ENCODE peak calls at places on chromosome 16, in six cellular contexts. L, P, A, N, X and K are unnamed samples.

GRCh38 chr16:56109205-56109604 is 82.1 kb upstream of the GNAO1 start:
- DNase-seq in N (no peak), A (no peak), L (no peak), P (no peak), X (no peak), K (no peak)

GRCh38 chr16:48383877-48384304 is 1.3 kb downstream of the SIAH1 start:
- DNase-seq in X (no peak), A (no peak), P (peak), N (no peak), L (no peak), K (peak)

GRCh38 chr16:21076186-21076883 is 74.3 kb downstream of the DNAH3 start:
- DNase-seq in X (no peak), L (no peak), N (no peak), A (no peak), P (peak), K (no peak)

GRCh38 chr16:86854895-86855294 is 276.5 kb downstream of the FOXL1 start:
- DNase-seq in X (no peak), L (no peak), A (no peak), P (no peak), N (no peak), K (no peak)

GRCh38 chr16:73219176-73219575 is 171.2 kb upstream of the ZFHX3 start:
- DNase-seq in A (no peak), P (no peak), L (no peak), X (no peak), N (no peak), K (no peak)

GRCh38 chr16:89827383-89828198 is 684 bp upstream of the SPIRE2 start:
- DNase-seq in X (no peak), P (peak), A (peak), N (peak), L (peak), K (no peak)

GRCh38 chr16:74623214-74623842 is 16.4 kb upstream of the GLG1 start:
- DNase-seq in L (no peak), N (peak), A (peak), P (peak), X (no peak), K (no peak)

GRCh38 chr16:48210747-48211146 is 33.4 kb upstream of the LONP2 start:
- DNase-seq in X (no peak), L (no peak), P (no peak), N (no peak), A (no peak), K (no peak)

GRCh38 chr16:20851601-20852000 is 45.3 kb downstream of the REXO5 start:
- DNase-seq in P (peak), N (no peak), X (no peak), A (no peak), L (no peak), K (no peak)

GRCh38 chr16:5510819-5511370 is 413.3 kb upstream of the EEF2KMT start:
- DNase-seq in X (no peak), P (no peak), L (no peak), A (no peak), N (no peak), K (no peak)

DNA sequence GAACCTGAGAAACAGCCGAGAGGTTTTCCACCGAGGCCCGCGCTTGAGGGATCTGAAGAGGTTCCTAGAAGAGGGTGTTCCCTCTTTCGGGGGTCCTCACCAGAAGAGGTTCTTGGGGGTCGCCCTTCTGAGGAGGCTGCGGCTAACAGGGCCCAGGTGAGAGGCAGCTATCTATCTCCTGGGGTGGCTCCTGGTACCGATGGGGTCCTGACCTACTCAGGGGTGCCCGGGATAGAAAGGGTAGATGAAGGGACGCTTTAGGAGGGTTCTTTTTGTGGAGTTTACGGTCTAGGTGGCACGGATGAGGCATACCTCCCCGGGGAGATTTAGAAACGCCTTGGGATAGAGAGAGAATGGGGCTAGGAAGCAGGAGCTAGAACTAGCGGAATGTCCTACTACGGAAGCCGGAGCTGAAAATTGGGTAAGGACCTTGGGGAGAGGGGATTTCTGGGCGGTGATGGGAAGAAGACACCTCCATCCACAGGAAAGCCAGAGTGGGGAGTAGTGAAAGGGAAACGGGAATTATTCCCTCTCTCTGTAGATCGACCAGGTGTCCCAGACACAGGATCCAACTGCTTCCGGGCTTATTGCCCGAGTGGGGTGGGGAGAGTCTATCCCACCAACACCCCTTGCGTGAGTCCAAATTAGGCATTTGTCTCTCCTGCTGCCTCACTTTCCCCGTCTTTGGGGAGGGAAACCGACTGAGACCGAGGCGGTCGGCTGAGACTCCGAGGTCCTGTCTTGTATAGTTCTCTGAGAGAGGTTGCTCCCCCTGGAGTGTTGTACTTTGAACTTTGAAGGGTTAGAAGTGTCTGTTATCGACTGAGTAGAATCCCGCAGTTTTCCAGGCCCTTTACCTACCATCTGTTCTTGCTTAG is 740 bp downstream of the RSPRY1 start:
- DNase-seq in P (peak), A (peak), L (peak), X (no peak), N (peak), K (peak)
- TF ChIP-seq GABPA in P (no peak), A (no peak), L (no peak), X (no peak), N (no peak), K (no peak)

GRCh38 chr16:1580956-1581355 is 30.9 kb downstream of the IFT140 start:
- DNase-seq in A (no peak), L (no peak), N (no peak), P (no peak), X (no peak), K (no peak)

GRCh38 chr16:1580256-1580655 is 31.6 kb downstream of the IFT140 start:
- DNase-seq in X (no peak), A (no peak), P (no peak), N (no peak), L (no peak), K (peak)

GRCh38 chr16:1584926-1585487 is 26.9 kb downstream of the IFT140 start:
- DNase-seq in L (no peak), X (no peak), A (no peak), N (no peak), P (no peak), K (no peak)

GRCh38 chr16:1581804-1582203 is 30.1 kb downstream of the IFT140 start:
- DNase-seq in N (no peak), P (no peak), X (no peak), A (no peak), L (no peak), K (no peak)

GRCh38 chr16:1583180-1583579 is 28.7 kb downstream of the IFT140 start:
- DNase-seq in A (no peak), X (no peak), P (no peak), N (no peak), L (no peak), K (no peak)
- TF ChIP-seq CTCF in A (no peak), X (no peak), P (no peak), N (no peak), L (no peak), K (no peak)

GRCh38 chr16:27795992-27796614 is 246.2 kb downstream of the KATNIP start:
- DNase-seq in P (peak), A (peak), L (peak), N (no peak), X (no peak), K (peak)
- TF ChIP-seq GABPA in P (no peak), A (no peak), L (no peak), N (no peak), X (no peak), K (no peak)

GRCh38 chr16:67431805-67432476 is 1.0 kb downstream of the HSD11B2 start:
- DNase-seq in A (no peak), X (no peak), N (peak), L (no peak), P (no peak), K (no peak)

GRCh38 chr16:67430504-67431076 is 331 bp upstream of the HSD11B2 start:
- DNase-seq in A (peak), N (peak), X (no peak), L (peak), P (peak), K (no peak)

GRCh38 chr16:67429799-67430503 is 970 bp upstream of the HSD11B2 start:
- DNase-seq in N (no peak), A (no peak), L (no peak), P (no peak), X (no peak), K (no peak)

GRCh38 chr16:67432491-67432890 is 1.6 kb downstream of the HSD11B2 start:
- DNase-seq in L (no peak), P (no peak), A (no peak), N (no peak), X (no peak), K (no peak)

DNA sequence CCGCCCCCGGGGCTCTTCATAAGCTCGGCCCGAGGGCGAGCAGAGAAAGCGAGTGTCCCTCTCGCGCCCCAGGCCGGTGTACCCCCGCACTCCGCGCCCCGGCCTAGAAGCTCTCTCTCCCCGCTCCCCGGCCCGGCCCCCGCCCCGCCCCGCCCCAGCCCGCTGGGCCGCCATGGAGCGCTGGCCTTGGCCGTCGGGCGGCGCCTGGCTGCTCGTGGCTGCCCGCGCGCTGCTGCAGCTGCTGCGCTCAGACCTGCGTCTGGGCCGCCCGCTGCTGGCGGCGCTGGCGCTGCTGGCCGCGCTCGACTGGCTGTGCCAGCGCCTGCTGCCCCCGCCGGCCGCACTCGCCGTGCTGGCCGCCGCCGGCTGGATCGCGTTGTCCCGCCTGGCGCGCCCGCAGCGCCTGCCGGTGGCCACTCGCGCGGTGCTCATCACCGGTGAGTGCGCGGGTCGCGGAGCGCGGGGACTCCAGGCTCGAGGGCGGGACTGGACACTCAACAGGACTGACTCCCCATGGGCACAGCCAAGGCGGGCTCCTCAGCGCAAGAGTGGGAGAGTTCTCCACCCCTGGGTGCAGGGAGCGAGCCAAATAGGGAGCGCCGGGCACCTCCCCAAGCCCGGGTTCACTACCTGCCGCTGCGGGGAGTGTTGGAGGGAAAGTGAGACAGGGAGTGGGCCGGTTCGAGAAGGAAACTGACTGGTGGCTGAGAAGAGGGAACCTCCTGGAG is at the start of gene HSD11B2:
- DNase-seq in N (peak), L (peak), P (no peak), A (no peak), X (no peak), K (no peak)
- TF ChIP-seq CTCF in N (peak), L (peak), P (no peak), A (peak), X (no peak), K (no peak)

GRCh38 chr16:8851761-8852403 is 16.9 kb downstream of the CARHSP1 start:
- DNase-seq in L (no peak), X (no peak), A (no peak), N (peak), P (no peak), K (no peak)

GRCh38 chr16:8853611-8854010 is 15.2 kb downstream of the CARHSP1 start:
- DNase-seq in X (no peak), A (no peak), L (no peak), P (no peak), N (no peak), K (no peak)

GRCh38 chr16:8854298-8854948 is 14.4 kb downstream of the CARHSP1 start:
- DNase-seq in P (no peak), X (no peak), A (no peak), N (no peak), L (no peak), K (no peak)

GRCh38 chr16:8852534-8852933 is 16.3 kb downstream of the CARHSP1 start:
- DNase-seq in N (no peak), P (no peak), A (no peak), X (no peak), L (no peak), K (no peak)

GRCh38 chr16:8853150-8853549 is 15.7 kb downstream of the CARHSP1 start:
- DNase-seq in P (no peak), A (no peak), N (no peak), X (no peak), L (no peak), K (no peak)
- TF ChIP-seq GABPA in P (no peak), A (no peak), N (no peak), X (no peak), L (no peak), K (no peak)